ENCODE peak calls at places on chromosomes 6 and 20, in nine cellular contexts. One of them, this sample, is unnamed.

GRCh38 chr6:144349690-144350132 is 64.6 kb downstream of the UTRN start:
- DNase-seq in ovary: no peak
- DNase-seq in heart left ventricle: peak
- DNase-seq in tibial nerve: no peak
- DNase-seq in left lung: no peak
- DNase-seq in choroid plexus epithelial cell: peak
- DNase-seq in cardiac muscle cell: no peak
- DNase-seq in uterus: no peak
- DNase-seq in cardiac fibroblast: peak
- DNase-seq in this sample: peak

GRCh38 chr6:127554435-127555006 is 22.5 kb upstream of the C6orf58 start:
- DNase-seq in heart left ventricle: no peak
- DNase-seq in left lung: no peak
- DNase-seq in uterus: no peak
- DNase-seq in tibial nerve: no peak
- DNase-seq in cardiac fibroblast: peak
- DNase-seq in ovary: no peak
- DNase-seq in cardiac muscle cell: peak
- DNase-seq in choroid plexus epithelial cell: peak
- DNase-seq in this sample: peak

GRCh38 chr6:127464161-127464880 is 5.1 kb upstream of the KIAA0408 start:
- DNase-seq in uterus: peak
- DNase-seq in cardiac fibroblast: peak
- DNase-seq in choroid plexus epithelial cell: peak
- DNase-seq in ovary: peak
- DNase-seq in heart left ventricle: no peak
- DNase-seq in tibial nerve: peak
- DNase-seq in cardiac muscle cell: no peak
- DNase-seq in left lung: no peak
- DNase-seq in this sample: peak

GRCh38 chr6:10792101-10792500 is 44.5 kb downstream of the TMEM14B start:
- DNase-seq in uterus: no peak
- DNase-seq in cardiac muscle cell: no peak
- DNase-seq in tibial nerve: no peak
- DNase-seq in choroid plexus epithelial cell: no peak
- DNase-seq in cardiac fibroblast: no peak
- DNase-seq in heart left ventricle: no peak
- DNase-seq in left lung: no peak
- DNase-seq in ovary: no peak
- DNase-seq in this sample: no peak

GRCh38 chr20:34111057-34111711 is 859 bp downstream of the EIF2S2 start:
- DNase-seq in tibial nerve: peak
- DNase-seq in uterus: no peak
- DNase-seq in left lung: peak
- DNase-seq in ovary: no peak
- DNase-seq in cardiac fibroblast: peak
- DNase-seq in choroid plexus epithelial cell: peak
- DNase-seq in heart left ventricle: no peak
- DNase-seq in cardiac muscle cell: peak
- DNase-seq in this sample: peak

GRCh38 chr20:25083773-25084615 is 2.1 kb upstream of the VSX1 start:
- DNase-seq in cardiac fibroblast: no peak
- DNase-seq in heart left ventricle: no peak
- DNase-seq in ovary: no peak
- DNase-seq in choroid plexus epithelial cell: no peak
- DNase-seq in uterus: no peak
- DNase-seq in left lung: no peak
- DNase-seq in tibial nerve: no peak
- DNase-seq in cardiac muscle cell: no peak
- DNase-seq in this sample: no peak

GRCh38 chr20:341682-342081 is 5.2 kb upstream of the NRSN2 start:
- DNase-seq in tibial nerve: no peak
- DNase-seq in cardiac muscle cell: no peak
- DNase-seq in choroid plexus epithelial cell: peak
- DNase-seq in cardiac fibroblast: peak
- DNase-seq in ovary: no peak
- DNase-seq in heart left ventricle: no peak
- DNase-seq in uterus: no peak
- DNase-seq in left lung: no peak
- DNase-seq in this sample: peak

GRCh38 chr20:50229156-50229605 is 38.6 kb downstream of the CEBPB start:
- DNase-seq in ovary: no peak
- DNase-seq in left lung: no peak
- DNase-seq in cardiac muscle cell: no peak
- DNase-seq in choroid plexus epithelial cell: no peak
- DNase-seq in tibial nerve: no peak
- DNase-seq in uterus: no peak
- DNase-seq in cardiac fibroblast: no peak
- DNase-seq in heart left ventricle: no peak
- DNase-seq in this sample: no peak

GRCh38 chr6:169169941-169170582 is 83.6 kb downstream of the THBS2 start:
- DNase-seq in cardiac fibroblast: no peak
- DNase-seq in left lung: no peak
- DNase-seq in ovary: no peak
- DNase-seq in tibial nerve: no peak
- DNase-seq in choroid plexus epithelial cell: no peak
- DNase-seq in heart left ventricle: no peak
- DNase-seq in uterus: no peak
- DNase-seq in cardiac muscle cell: no peak
- DNase-seq in this sample: no peak

GRCh38 chr6:26045046-26045938 is 41.9 kb upstream of the HFE start:
- DNase-seq in ovary: peak
- DNase-seq in cardiac muscle cell: no peak
- DNase-seq in cardiac fibroblast: peak
- DNase-seq in heart left ventricle: peak
- DNase-seq in tibial nerve: peak
- DNase-seq in uterus: peak
- DNase-seq in choroid plexus epithelial cell: peak
- DNase-seq in left lung: peak
- DNase-seq in this sample: peak

GRCh38 chr6:98574991-98575390 is 259.4 kb upstream of the POU3F2 start:
- DNase-seq in ovary: no peak
- DNase-seq in tibial nerve: no peak
- DNase-seq in cardiac fibroblast: no peak
- DNase-seq in left lung: no peak
- DNase-seq in choroid plexus epithelial cell: no peak
- DNase-seq in heart left ventricle: no peak
- DNase-seq in uterus: no peak
- DNase-seq in cardiac muscle cell: peak
- DNase-seq in this sample: no peak

GRCh38 chr20:63873477-63873971 is 8.5 kb downstream of the TPD52L2 start:
- DNase-seq in ovary: no peak
- DNase-seq in tibial nerve: peak
- DNase-seq in uterus: no peak
- DNase-seq in cardiac fibroblast: peak
- DNase-seq in cardiac muscle cell: no peak
- DNase-seq in left lung: peak
- DNase-seq in choroid plexus epithelial cell: peak
- DNase-seq in heart left ventricle: peak
- DNase-seq in this sample: peak

GRCh38 chr6:92967352-92967751 is 452.0 kb downstream of the EPHA7 start:
- DNase-seq in choroid plexus epithelial cell: no peak
- DNase-seq in ovary: no peak
- DNase-seq in cardiac fibroblast: no peak
- DNase-seq in heart left ventricle: no peak
- DNase-seq in uterus: no peak
- DNase-seq in tibial nerve: no peak
- DNase-seq in cardiac muscle cell: no peak
- DNase-seq in left lung: no peak
- DNase-seq in this sample: no peak

GRCh38 chr6:92962846-92963245 is 456.5 kb downstream of the EPHA7 start:
- DNase-seq in uterus: no peak
- DNase-seq in tibial nerve: no peak
- DNase-seq in ovary: no peak
- DNase-seq in choroid plexus epithelial cell: no peak
- DNase-seq in heart left ventricle: no peak
- DNase-seq in cardiac muscle cell: no peak
- DNase-seq in cardiac fibroblast: no peak
- DNase-seq in left lung: no peak
- DNase-seq in this sample: no peak
- H3K4me3 ChIP-seq in uterus: no peak
- H3K4me3 ChIP-seq in tibial nerve: no peak
- H3K4me3 ChIP-seq in ovary: no peak
- H3K4me3 ChIP-seq in choroid plexus epithelial cell: no peak
- H3K4me3 ChIP-seq in heart left ventricle: no peak
- H3K4me3 ChIP-seq in cardiac muscle cell: no peak
- H3K4me3 ChIP-seq in cardiac fibroblast: no peak
- H3K4me3 ChIP-seq in left lung: no peak
- H3K4me3 ChIP-seq in this sample: no peak

DNA sequence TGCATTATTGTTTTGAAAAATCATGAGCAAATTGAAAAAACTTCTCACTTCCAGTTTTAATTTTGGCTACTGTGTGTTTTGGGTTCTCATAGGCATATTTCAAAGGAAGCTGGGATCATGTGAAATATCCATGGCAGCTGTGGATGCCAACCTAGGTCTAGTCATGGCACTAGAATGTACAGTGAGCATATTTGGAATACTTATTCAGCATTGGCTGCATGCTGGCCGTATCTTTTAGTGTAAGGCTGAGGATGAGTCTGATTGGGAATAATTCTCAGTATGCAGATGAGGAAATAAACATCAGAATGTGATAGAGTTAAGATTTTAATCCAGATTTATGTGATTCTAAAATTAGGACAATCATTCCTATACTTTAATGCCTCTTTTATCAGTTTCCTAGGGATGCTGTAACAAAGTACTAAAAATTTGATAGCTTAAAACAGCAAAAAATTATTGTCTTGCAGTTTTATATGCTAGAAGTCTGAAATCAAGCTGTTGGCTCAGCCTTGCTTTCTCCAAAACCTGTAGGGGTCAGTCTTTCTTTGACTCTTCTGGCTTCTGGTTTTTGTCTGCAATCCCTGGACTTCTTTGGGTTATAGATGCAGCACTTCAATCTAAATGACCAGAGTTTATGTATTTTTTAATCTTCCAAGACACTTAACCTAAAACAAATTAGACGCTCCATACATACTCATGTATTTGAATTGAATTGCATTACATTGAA is 37.7 kb upstream of the DEFB112 start:
- DNase-seq in cardiac muscle cell: no peak
- DNase-seq in choroid plexus epithelial cell: peak
- DNase-seq in ovary: no peak
- DNase-seq in heart left ventricle: no peak
- DNase-seq in tibial nerve: no peak
- DNase-seq in left lung: no peak
- DNase-seq in uterus: no peak
- DNase-seq in cardiac fibroblast: peak
- DNase-seq in this sample: no peak
- TF ChIP-seq CTCF in cardiac muscle cell: no peak
- TF ChIP-seq CTCF in choroid plexus epithelial cell: no peak
- TF ChIP-seq CTCF in ovary: no peak
- TF ChIP-seq CTCF in heart left ventricle: no peak
- TF ChIP-seq CTCF in tibial nerve: no peak
- TF ChIP-seq CTCF in left lung: no peak
- TF ChIP-seq CTCF in uterus: no peak
- TF ChIP-seq CTCF in cardiac fibroblast: no peak
- TF ChIP-seq CTCF in this sample: no peak

GRCh38 chr6:137423444-137424168 is 70.6 kb downstream of the OLIG3 start:
- DNase-seq in cardiac muscle cell: no peak
- DNase-seq in choroid plexus epithelial cell: no peak
- DNase-seq in left lung: no peak
- DNase-seq in heart left ventricle: no peak
- DNase-seq in tibial nerve: no peak
- DNase-seq in ovary: no peak
- DNase-seq in cardiac fibroblast: no peak
- DNase-seq in uterus: no peak
- DNase-seq in this sample: no peak
- H3K4me3 ChIP-seq in cardiac muscle cell: no peak
- H3K4me3 ChIP-seq in choroid plexus epithelial cell: no peak
- H3K4me3 ChIP-seq in left lung: no peak
- H3K4me3 ChIP-seq in heart left ventricle: no peak
- H3K4me3 ChIP-seq in tibial nerve: no peak
- H3K4me3 ChIP-seq in ovary: no peak
- H3K4me3 ChIP-seq in cardiac fibroblast: no peak
- H3K4me3 ChIP-seq in uterus: no peak
- H3K4me3 ChIP-seq in this sample: no peak

DNA sequence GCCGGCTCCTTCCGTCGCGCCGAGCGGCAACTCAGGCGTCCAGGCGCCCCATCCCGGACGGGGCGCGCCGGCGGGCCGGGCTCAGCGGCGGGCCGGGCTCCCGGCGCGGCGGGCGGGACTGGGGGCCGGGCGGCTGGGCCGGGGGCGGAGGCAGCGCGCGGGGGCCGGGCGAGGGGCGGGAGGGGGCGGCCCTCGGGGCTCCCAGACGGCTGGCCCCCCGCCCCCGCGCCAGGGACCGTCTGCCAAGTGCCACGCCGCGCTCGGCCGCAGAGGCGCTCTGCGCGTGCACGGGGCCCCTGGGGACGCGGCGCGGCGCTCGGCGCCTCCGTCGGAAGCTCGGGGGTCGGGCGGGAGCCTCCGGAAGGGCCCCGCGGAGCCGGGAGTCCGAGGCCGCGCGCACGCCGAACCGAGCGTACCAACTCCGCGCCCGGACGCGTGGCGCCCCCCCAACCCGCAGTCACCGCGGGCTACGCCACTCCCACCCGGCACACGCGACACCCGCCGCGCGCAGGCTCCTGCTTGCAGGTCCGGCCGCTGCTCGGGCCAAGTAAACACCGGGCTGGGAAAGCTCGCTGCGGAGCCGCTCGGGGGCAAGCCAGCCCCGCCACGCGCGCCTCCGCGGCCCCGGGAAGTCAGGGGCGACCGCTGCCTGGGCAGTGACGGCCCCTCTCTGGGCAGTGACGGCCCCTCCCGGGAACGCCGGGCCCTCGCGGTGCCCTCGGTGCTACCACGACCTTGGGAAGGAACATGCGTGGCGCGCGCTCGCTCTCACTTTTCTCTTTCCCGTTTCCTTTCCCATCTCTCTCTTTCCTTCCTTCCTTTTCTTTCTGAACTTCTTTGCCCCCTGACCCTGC is at the start of gene PREX1:
- DNase-seq in heart left ventricle: peak
- DNase-seq in choroid plexus epithelial cell: peak
- DNase-seq in cardiac muscle cell: peak
- DNase-seq in ovary: peak
- DNase-seq in left lung: peak
- DNase-seq in uterus: peak
- DNase-seq in cardiac fibroblast: peak
- DNase-seq in tibial nerve: peak
- DNase-seq in this sample: peak
- TF ChIP-seq CTCF in heart left ventricle: peak
- TF ChIP-seq CTCF in choroid plexus epithelial cell: no peak
- TF ChIP-seq CTCF in cardiac muscle cell: no peak
- TF ChIP-seq CTCF in ovary: no peak
- TF ChIP-seq CTCF in left lung: no peak
- TF ChIP-seq CTCF in uterus: peak
- TF ChIP-seq CTCF in cardiac fibroblast: no peak
- TF ChIP-seq CTCF in tibial nerve: peak
- TF ChIP-seq CTCF in this sample: no peak

DNA sequence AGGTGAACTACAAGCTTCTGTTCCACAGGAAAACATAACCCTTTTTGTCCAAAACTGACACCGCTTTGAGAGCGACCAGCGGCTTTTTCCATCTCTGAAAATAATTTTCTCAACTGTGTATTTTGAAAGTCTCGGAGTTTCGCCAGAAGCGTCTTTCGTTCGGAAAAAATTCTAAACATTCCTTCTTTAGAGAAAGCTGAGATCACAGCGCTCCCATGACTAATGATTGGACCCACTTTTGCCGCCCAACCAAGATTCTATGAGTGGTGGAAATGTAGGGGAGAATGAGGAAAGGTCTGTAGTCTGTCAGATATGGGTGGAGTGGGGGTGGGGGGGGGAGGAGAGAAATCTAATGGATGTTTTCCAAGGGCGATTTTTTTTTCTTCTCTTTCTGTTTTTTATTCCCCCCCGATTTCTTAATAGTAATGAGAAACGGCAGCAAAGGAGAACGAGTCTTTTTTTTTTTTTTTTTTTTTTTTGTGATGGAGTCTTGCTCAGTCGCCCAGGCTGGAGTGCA is 189.3 kb downstream of the TRIM27 start:
- DNase-seq in cardiac fibroblast: no peak
- DNase-seq in uterus: no peak
- DNase-seq in ovary: no peak
- DNase-seq in cardiac muscle cell: no peak
- DNase-seq in left lung: no peak
- DNase-seq in heart left ventricle: no peak
- DNase-seq in choroid plexus epithelial cell: no peak
- DNase-seq in tibial nerve: no peak
- DNase-seq in this sample: no peak
- H3K4me3 ChIP-seq in cardiac fibroblast: no peak
- H3K4me3 ChIP-seq in uterus: no peak
- H3K4me3 ChIP-seq in ovary: no peak
- H3K4me3 ChIP-seq in cardiac muscle cell: no peak
- H3K4me3 ChIP-seq in left lung: no peak
- H3K4me3 ChIP-seq in heart left ventricle: no peak
- H3K4me3 ChIP-seq in choroid plexus epithelial cell: no peak
- H3K4me3 ChIP-seq in tibial nerve: no peak
- H3K4me3 ChIP-seq in this sample: no peak

This sample was measured in fibroblast of villous mesenchyme.